ENCODE peak calls at places on chromosome 2, in six cellular contexts. E is endothelial cell of umbilical vein, F is spleen, B is transverse colon, D is IMR-90, V is ovary. T is an unnamed sample.

GRCh38 chr2:64225491-64225890 is 81.3 kb upstream of the PELI1 start:
- DNase-seq in V (no peak), D (no peak), B (no peak), F (no peak), E (no peak), T (no peak)

GRCh38 chr2:160592401-160592800 is 98.8 kb upstream of the RBMS1 start:
- DNase-seq in D (no peak), F (no peak), E (no peak), V (no peak), B (no peak), T (no peak)

GRCh38 chr2:229392214-229392613 is 121.1 kb upstream of the PID1 start:
- DNase-seq in B (no peak), V (no peak), F (no peak), E (no peak), D (no peak), T (no peak)

GRCh38 chr2:228681426-228681825 is 499.9 kb upstream of the SPHKAP start:
- DNase-seq in E (no peak), F (no peak), B (no peak), D (peak; percentile 49), V (no peak), T (no peak)

GRCh38 chr2:234335676-234336228 is 161.1 kb downstream of the ARL4C start:
- DNase-seq in F (peak; percentile 80), E (peak; percentile 13), D (peak; percentile 72), B (peak; percentile 73), V (no peak), T (peak; percentile 17)

GRCh38 chr2:56681659-56682396 is 498.0 kb downstream of the CCDC85A start:
- DNase-seq in V (no peak), D (peak; percentile 3), F (no peak), E (peak; percentile 57), B (no peak), T (no peak)

GRCh38 chr2:105969552-105969951 is 224.5 kb downstream of the UXS1 start:
- DNase-seq in D (no peak), F (no peak), V (no peak), E (no peak), B (no peak), T (no peak)

GRCh38 chr2:108923019-108923700 is 65.9 kb downstream of the EDAR start:
- DNase-seq in V (peak; percentile 13), E (no peak), F (peak; percentile 41), D (no peak), B (no peak), T (no peak)

GRCh38 chr2:237358721-237359595 is 55.0 kb downstream of the COL6A3 start:
- DNase-seq in F (no peak), E (no peak), D (no peak), V (no peak), B (no peak), T (no peak)

GRCh38 chr2:10989151-10989550 is 77.4 kb downstream of the KCNF1 start:
- DNase-seq in V (no peak), D (no peak), E (no peak), F (no peak), B (no peak), T (no peak)

DNA sequence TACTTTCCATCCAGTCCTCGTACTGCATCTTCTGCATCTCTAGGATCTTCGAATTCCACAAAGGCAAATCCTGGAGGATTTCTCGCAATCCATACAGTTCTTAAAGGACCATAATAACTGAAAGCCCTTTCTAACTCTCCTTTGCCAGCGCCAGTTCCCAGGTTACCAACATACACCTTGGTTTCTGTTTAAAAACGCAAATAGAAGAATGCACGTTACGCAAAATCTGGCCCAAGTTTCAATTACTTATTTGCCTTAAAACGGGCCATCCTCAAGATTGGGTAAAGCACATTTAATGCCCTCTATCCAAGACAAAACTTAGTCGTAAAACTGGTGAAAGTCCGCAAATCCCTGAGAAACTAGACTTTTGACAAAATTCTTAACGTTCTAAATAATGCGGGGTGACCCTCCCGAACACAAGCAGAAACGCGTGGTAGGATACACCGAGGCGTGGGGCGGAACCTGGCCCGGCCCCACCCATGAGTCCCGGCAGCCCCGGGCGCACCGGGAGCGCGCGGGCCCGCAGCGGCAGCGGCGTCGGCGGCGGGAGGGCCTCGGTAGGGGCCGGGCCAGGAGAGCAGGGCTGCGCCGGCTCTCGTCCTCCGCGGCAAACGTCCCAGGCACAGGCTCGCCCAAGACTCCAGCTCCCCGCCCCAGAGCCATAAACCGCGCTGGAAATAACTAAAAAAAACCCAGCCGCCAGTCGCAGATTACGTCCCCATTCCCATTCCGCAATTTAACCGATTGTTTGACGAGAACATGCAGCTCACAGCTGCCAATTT is 959 bp downstream of the SRSF7 start:
- DNase-seq in F (peak; percentile 92), B (peak; percentile 72), D (peak; percentile 19), V (peak; percentile 77), E (peak; percentile 40), T (peak; percentile 69)
- TF ChIP-seq POLR2A in F (peak; percentile 45), B (no peak), D (no peak), V (peak; percentile 86), E (peak; percentile 45), T (peak; percentile 78)

GRCh38 chr2:17689010-17689409 is 64.6 kb downstream of the SMC6 start:
- DNase-seq in V (no peak), D (no peak), E (no peak), F (no peak), B (no peak), T (no peak)

GRCh38 chr2:17688600-17688999 is 65.0 kb downstream of the SMC6 start:
- DNase-seq in D (no peak), B (no peak), V (no peak), E (no peak), F (no peak), T (no peak)

DNA sequence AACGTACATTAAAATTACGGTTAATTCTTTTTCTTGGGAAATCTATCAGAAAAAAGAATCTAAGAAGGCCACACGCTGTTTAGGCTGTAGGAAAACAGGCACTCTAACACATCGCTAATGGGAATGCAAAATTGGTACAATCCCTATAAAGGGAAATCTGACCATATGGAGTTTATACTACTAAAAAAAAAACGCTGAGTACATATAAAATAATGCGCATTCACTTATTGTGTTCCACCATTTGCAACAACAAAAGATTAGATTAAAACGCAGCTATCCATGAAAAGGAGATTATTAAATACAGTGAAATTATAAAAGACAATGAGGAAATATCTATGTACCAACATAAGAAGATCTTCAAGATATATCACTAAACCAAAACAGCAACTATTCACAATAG is 62.8 kb downstream of the SMC6 start:
- DNase-seq in D (no peak), F (no peak), V (no peak), B (no peak), E (no peak), T (no peak)
- H3K36me3 ChIP-seq in D (peaks cover 8% of the 10 kb centered on the region), F (peaks cover 75% of the 10 kb centered on the region), V (no peaks in the 10 kb centered on the region), B (peaks cover 2% of the 10 kb centered on the region), E (peaks cover 11% of the 10 kb centered on the region), T (no peaks in the 10 kb centered on the region)

DNA sequence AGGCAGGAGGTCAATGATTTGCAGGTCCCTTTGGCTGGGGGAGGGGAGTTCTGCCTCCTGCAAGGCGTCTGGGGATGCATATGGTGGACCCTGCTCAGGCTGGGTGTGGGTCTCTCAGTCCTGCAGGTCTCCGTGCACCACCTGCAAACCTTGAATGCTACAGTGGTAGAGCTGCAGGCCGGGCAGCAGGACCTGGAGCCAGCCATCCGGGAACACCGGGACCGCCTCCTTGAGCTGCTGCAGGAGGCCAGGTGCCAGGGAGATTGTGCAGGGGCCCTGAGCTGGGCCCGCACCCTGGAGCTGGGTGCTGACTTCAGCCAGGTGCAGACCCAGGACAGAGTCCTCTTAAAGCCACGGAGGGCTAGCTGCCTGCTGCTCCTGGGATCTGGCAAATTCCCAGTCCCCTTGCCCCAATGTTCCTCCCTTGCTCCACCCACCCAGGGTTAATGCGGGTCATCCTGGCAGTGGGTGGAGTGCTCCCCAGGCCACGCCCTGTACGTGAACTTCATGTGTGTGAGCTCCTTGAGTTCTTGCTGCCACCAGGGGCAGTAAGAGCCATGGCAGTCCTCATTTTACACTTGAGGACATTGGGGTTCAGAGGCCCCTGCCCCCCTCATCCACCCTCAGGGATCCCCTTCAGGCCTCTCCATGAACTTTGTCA is 3.1 kb downstream of the PROM2 start:
- DNase-seq in V (no peak), D (no peak), E (no peak), F (no peak), B (peak; percentile 79), T (no peak)
- TF ChIP-seq CTCF in V (no peak), D (no peak), E (no peak), F (no peak), B (peak; percentile 43), T (no peak)

DNA sequence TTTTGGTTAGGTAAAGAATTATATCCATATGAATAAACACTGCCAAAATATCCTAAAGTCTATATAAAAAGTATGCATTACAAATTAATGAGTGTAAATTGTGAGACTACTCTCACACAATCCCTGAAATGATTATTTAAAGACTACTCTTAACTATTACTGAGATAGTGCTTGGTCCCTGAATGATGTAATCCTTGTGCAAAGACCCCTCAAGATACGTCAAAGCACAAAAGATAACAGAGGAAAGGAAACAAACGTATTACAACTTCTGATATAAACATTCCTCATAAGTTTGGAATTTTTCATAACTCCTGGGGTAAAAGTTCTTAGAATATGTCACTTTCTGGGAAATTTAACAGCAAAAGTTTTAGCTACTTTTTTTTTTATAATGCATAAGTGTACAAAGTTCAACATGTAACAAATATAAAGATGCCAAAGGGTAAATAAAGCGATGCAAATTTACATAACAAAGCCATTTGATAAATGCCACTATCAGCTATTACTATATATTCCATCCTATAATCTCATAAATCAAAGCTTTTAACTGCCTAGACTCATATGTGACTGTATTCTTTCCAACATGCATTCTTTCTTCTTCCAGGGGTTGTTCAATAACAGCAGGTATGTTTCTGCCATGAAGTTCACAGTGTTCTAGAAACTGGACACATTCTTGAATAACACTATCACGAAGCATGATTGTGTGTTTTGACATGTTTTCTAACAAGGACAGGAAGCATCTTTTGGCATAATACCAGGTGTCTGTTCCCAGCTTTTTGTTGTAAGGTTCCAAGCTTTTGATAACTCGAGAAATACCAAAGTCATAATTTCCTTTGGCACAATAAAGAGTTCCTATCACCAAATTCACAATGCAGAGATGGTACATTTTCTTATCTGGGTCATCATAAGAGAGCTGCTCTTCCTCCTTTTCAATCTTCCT is 158.0 kb downstream of the AGPS start:
- DNase-seq in E (peak; percentile 48), D (peak; percentile 65), B (no peak), V (no peak), F (no peak), T (no peak)
- TF ChIP-seq POLR2A in E (no peak), D (no peak), B (no peak), V (no peak), F (no peak), T (no peak)

GRCh38 chr2:3398837-3399236 is 19.3 kb downstream of the TRAPPC12 start:
- DNase-seq in E (no peak), V (no peak), B (no peak), D (no peak), F (no peak), T (no peak)

GRCh38 chr2:3399829-3400228 is 20.3 kb downstream of the TRAPPC12 start:
- DNase-seq in E (no peak), B (no peak), F (no peak), D (no peak), V (no peak), T (no peak)

GRCh38 chr2:3399403-3399802 is 19.9 kb downstream of the TRAPPC12 start:
- DNase-seq in F (no peak), D (no peak), B (no peak), E (no peak), V (no peak), T (no peak)

DNA sequence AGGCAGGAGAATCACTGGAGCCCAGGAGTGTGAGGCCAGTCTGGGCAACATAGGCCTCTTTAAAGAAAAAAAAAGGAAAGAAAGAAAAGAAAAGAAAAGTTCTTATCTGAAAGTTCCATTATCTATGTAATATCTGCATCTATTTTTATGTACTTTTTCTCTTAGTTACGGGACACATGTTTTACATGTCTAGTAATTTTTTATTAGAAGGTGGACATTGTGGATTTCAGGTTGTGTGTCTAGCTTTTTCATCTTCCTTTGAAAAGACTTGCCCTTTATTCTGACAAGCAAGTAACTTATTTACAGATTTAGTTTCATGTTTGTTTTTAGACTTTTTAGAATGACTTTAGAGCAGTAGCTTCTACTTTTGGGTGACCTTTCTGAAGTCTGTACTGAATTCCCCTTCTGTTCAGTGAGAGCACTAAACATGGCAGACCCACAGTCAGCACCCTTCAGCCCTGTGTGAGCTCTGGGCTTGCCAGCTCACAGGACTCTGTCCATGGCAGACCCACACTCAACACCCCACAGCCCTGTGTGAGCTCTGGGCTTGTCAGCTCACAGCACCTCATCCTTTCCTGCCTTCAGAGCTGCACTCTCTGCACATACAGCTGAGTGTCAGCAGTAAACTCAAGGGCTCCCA is 17.5 kb downstream of the TRAPPC12 start:
- DNase-seq in E (no peak), B (no peak), V (no peak), D (no peak), F (no peak), T (no peak)
- H3K36me3 ChIP-seq in E (no peaks in the 10 kb centered on the region), B (no peaks in the 10 kb centered on the region), V (no peaks in the 10 kb centered on the region), D (peaks cover 33% of the 10 kb centered on the region), F (peaks cover 38% of the 10 kb centered on the region), T (no peaks in the 10 kb centered on the region)